ENCODE peak calls at places on chromosomes 11 and 22, in four cellular contexts. R is PC-3, B is tibial nerve, M is cardiac muscle cell. O is an unnamed sample.

GRCh38 chr11:111378773-111379499 is at the start of gene POU2AF1:
- DNase-seq in M (no peak), R (no peak), B (no peak), O (no peak)

GRCh38 chr11:3947084-3947483 is 91.6 kb downstream of the STIM1 start:
- DNase-seq in M (peak), B (no peak), R (no peak), O (no peak)

GRCh38 chr11:130485983-130486970 is 37.8 kb downstream of the ADAMTS15 start:
- DNase-seq in R (no peak), B (no peak), M (no peak), O (no peak)

GRCh38 chr11:1573077-1573846 is 1.2 kb upstream of the DUSP8 start:
- DNase-seq in R (no peak), M (no peak), B (no peak), O (no peak)

GRCh38 chr11:102367364-102367763 is 20.4 kb downstream of the BIRC2 start:
- DNase-seq in R (peak), B (no peak), M (no peak), O (no peak)

GRCh38 chr11:72598901-72599300 is 75.3 kb downstream of the PDE2A start:
- DNase-seq in R (peak), B (no peak), M (peak), O (peak)

GRCh38 chr22:20488946-20489345 is 6.6 kb downstream of the KLHL22 start:
- DNase-seq in M (no peak), B (no peak), R (no peak), O (no peak)

GRCh38 chr11:47797633-47798032 is 30.5 kb upstream of the FNBP4 start:
- DNase-seq in R (peak), M (no peak), B (no peak), O (no peak)

GRCh38 chr22:21698430-21699329 is 32.9 kb downstream of the PPIL2 start:
- DNase-seq in R (no peak), B (peak), M (no peak), O (peak)

GRCh38 chr22:41030891-41031290 is 61.5 kb upstream of the EP300 start:
- DNase-seq in B (no peak), R (no peak), M (no peak), O (no peak)

GRCh38 chr11:124394408-124394807 is 4.4 kb downstream of the OR8B3 start:
- DNase-seq in M (no peak), B (no peak), R (peak), O (no peak)

GRCh38 chr11:112320668-112321067 is 60.0 kb upstream of the PLET1 start:
- DNase-seq in B (peak), R (peak), M (peak), O (no peak)

GRCh38 chr11:77879218-77879617 is 58.3 kb downstream of the AAMDC start:
- DNase-seq in B (peak), R (no peak), M (no peak), O (no peak)

GRCh38 chr11:77400775-77401469 is 73.0 kb downstream of the PAK1 start:
- DNase-seq in M (no peak), B (no peak), R (no peak), O (no peak)

GRCh38 chr11:45147871-45148270 is 1.4 kb downstream of the PRDM11 start:
- DNase-seq in M (no peak), B (no peak), R (no peak), O (no peak)

GRCh38 chr11:39078465-39078864 is 2381.0 kb downstream of the LRRC4C start:
- DNase-seq in M (no peak), B (no peak), R (no peak), O (no peak)

GRCh38 chr11:7657306-7658025 is 15.8 kb downstream of the CYB5R2 start:
- DNase-seq in R (peak), B (no peak), M (peak), O (peak)

GRCh38 chr11:20671856-20672546 is 2.6 kb downstream of the NELL1 start:
- DNase-seq in M (peak), R (peak), B (no peak), O (no peak)

GRCh38 chr11:72278911-72279310 is 34.9 kb upstream of the PHOX2A start:
- DNase-seq in M (no peak), R (peak), B (no peak), O (no peak)

GRCh38 chr22:27309713-27310112 is 491.8 kb downstream of the MN1 start:
- DNase-seq in R (no peak), B (no peak), M (no peak), O (no peak)

GRCh38 chr22:17846326-17846992 is 72.2 kb upstream of the BID start:
- DNase-seq in B (no peak), R (no peak), M (no peak), O (no peak)

GRCh38 chr11:104572279-104572678 is 326.0 kb downstream of the CASP12 start:
- DNase-seq in B (no peak), R (peak), M (no peak), O (no peak)

GRCh38 chr22:37639771-37640590 is 512 bp downstream of the SH3BP1 start:
- DNase-seq in M (no peak), R (no peak), B (no peak), O (peak)

DNA sequence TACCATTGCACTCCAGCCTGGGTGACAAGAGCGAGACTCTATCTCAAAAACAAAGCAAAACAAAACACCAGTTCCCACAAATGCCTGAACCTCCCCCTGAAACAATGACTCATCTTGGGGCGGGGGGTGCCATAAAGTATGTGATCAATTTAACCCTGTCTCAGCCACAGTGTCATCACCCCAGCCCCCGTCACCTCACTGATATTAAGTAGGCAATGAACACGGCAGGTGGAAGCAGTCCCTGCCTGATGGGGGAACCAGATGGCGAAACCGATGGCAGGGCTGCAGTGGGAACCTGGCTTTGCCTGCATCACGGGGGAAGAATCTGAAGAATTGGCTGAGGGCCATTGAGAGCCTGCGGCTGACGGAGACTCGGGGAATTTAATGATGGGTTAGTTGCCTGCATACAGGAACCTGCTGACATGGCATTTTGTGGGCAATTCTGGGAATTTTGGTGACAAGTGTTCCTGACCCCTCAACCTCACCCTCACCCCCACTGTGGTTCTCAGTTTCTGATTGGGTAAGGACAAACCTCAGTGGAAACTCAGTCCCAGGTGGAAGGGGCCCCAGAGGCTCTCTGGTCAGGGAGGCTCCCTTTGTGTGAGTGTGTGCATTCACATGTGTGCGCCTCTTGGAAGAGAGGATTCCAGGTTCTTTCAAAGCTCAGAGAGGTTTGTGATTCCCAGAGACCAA is 39.1 kb upstream of the SHISAL1 start:
- DNase-seq in R (peak), B (no peak), M (peak), O (no peak)
- TF ChIP-seq CTCF in R (no peak), B (no peak), M (no peak), O (no peak)

GRCh38 chr22:35329114-35329847 is 29.6 kb downstream of the TOM1 start:
- DNase-seq in B (no peak), M (no peak), R (peak), O (no peak)
- TF ChIP-seq CTCF in B (no peak), M (no peak), R (peak), O (no peak)

DNA sequence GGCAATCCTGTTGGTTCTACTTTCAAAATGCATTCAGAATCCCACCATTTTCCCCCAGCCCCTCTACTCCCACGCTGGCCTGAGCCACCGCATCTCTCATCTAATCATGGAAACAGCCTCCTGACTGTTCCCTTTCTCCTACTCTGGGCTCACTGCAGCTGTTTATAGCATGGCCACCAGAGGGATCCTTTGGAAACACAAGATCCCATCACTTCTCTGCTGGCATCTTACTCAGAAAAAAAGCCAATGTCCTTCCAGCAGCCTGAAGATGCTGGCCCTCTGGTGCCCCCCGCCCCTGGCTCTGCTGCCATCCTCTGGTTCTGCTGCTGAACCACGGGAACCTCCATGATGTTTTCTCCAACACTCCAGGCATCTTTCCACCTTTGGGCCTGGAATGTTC is 11.1 kb downstream of the MS4A8 start:
- DNase-seq in B (no peak), R (peak), M (no peak), O (no peak)
- TF ChIP-seq CTCF in B (no peak), R (peak), M (no peak), O (no peak)

DNA sequence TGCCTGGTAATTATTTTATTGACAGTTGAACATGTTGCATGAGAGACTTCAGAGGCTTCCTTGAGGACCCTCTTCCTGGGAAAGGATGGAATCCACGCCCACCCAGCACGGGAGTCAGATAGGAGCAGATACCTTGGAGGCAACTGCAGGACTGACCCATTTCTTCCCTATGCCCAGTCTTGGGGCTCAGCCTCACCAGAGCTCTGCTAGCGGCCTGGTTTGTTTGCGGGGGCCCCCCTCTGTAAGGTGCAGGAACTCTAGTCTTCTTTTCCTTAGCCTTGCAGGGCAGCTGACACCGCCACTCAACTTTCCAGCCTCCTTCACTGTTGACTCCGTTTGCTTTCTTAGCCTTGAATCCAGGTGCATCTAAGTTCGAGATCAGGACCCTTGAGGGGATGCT is 1032.8 kb downstream of the BRD1 start:
- DNase-seq in R (no peak), B (no peak), M (no peak), O (no peak)
- TF ChIP-seq CTCF in R (no peak), B (no peak), M (no peak), O (no peak)

GRCh38 chr11:21988477-21988876 is 204.4 kb upstream of the ANO5 start:
- DNase-seq in R (no peak), M (no peak), B (no peak), O (no peak)
- TF ChIP-seq CTCF in R (no peak), M (no peak), B (no peak), O (no peak)

DNA sequence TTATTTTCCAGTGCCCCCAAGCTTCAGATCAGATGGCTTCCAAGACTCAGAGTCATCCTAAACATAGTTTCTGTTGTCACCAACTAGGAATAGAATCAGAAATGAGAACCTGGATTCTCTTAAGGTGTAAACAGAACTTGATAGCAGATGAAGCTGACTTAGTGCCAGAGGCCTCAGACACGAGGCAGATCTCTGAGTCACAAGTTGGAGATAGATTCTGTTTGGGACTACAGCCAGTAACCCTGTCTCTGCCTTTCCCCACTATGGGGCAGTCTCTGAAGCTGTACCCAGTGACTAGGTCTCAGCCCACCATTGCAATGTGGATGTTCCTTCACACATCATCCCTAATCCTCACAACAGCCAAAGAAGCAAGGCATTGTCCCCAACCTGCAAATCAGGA is 25.4 kb downstream of the NEU3 start:
- DNase-seq in M (no peak), B (no peak), R (peak), O (no peak)
- TF ChIP-seq CTCF in M (peak), B (no peak), R (peak), O (no peak)

GRCh38 chr11:58626915-58627483 is 4.5 kb downstream of the CNTF start:
- DNase-seq in B (no peak), R (no peak), M (no peak), O (no peak)

GRCh38 chr11:58631378-58631777 is 8.9 kb downstream of the CNTF start:
- DNase-seq in B (no peak), R (no peak), M (no peak), O (no peak)

GRCh38 chr11:58628446-58628845 is 6.0 kb downstream of the CNTF start:
- DNase-seq in R (no peak), M (no peak), B (no peak), O (no peak)

GRCh38 chr11:58632510-58632909 is 10.0 kb downstream of the CNTF start:
- DNase-seq in M (no peak), R (no peak), B (no peak), O (no peak)

GRCh38 chr11:58629857-58630256 is 7.4 kb downstream of the CNTF start:
- DNase-seq in M (peak), R (peak), B (no peak), O (no peak)
- TF ChIP-seq CTCF in M (peak), R (peak), B (peak), O (peak)

O was measured in nephron progenitor cell.